ENCODE peak calls at places on chromosomes 3 and 15, in ten cellular contexts. U is ovary; G is lung; T is activated T-cell treated with anti-CD3 and anti-CD28 coated beads for 1 hour; E is activated effector memory CD4-positive, alpha-beta T cell treated with anti-CD3 and anti-CD28 coated beads, Interleukin-2, amount 50 U/mL, for 16 hours; C is MCF 10A; N is Daoy; H is NCI-H2227 treated with DMSO at 0.1 percent for 48 hours; V is GM12864; O is NCI-H1694 treated with DMSO at 0.1 percent for 48 hours. X is an unnamed sample.

GRCh38 chr15:78716651-78717050 is 75.6 kb upstream of the CHRNB4 start:
- DNase-seq in U (no peak), G (no peak), T (no peak), E (no peak), C (no peak), N (no peak), H (no peak), V (no peak), O (no peak), X (no peak)

GRCh38 chr3:140203510-140203909 is 268.5 kb downstream of the CLSTN2 start:
- DNase-seq in U (no peak), G (no peak), T (no peak), E (no peak), C (no peak), N (no peak), H (no peak), V (no peak), O (peak), X (no peak)

GRCh38 chr15:80770356-80770705 is 8.8 kb upstream of the CEMIP start:
- DNase-seq in U (no peak), G (no peak), T (no peak), E (no peak), C (no peak), N (peak), H (no peak), V (no peak), O (no peak), X (no peak)

GRCh38 chr3:48367201-48367600 is 4.8 kb upstream of the FBXW12 start:
- DNase-seq in U (no peak), G (no peak), T (no peak), E (no peak), C (no peak), N (no peak), H (no peak), V (no peak), O (peak), X (no peak)

GRCh38 chr15:74866090-74866489 is 7.1 kb downstream of the SCAMP2 start:
- DNase-seq in U (no peak), G (no peak), T (no peak), E (no peak), C (peak), N (peak), H (no peak), V (no peak), O (no peak), X (no peak)

GRCh38 chr3:114089675-114090074 is 33.1 kb downstream of the QTRT2 start:
- DNase-seq in U (no peak), G (no peak), T (no peak), E (no peak), C (no peak), N (no peak), H (no peak), V (no peak), O (no peak), X (no peak)

GRCh38 chr3:76403556-76403955 is 618.2 kb upstream of the ZNF717 start:
- DNase-seq in U (no peak), G (no peak), T (no peak), E (no peak), C (no peak), N (no peak), H (no peak), V (no peak), O (no peak), X (no peak)

GRCh38 chr15:80317389-80318169 is 65.6 kb upstream of the CTXND1 start:
- DNase-seq in U (no peak), G (peak), T (no peak), E (no peak), C (peak), N (peak), H (no peak), V (no peak), O (no peak), X (no peak)

GRCh38 chr15:96736384-96736783 is 405.9 kb downstream of the NR2F2 start:
- DNase-seq in U (no peak), G (no peak), T (no peak), E (no peak), C (no peak), N (no peak), H (no peak), V (no peak), O (no peak), X (no peak)

GRCh38 chr3:134850761-134851160 is 55.7 kb downstream of the EPHB1 start:
- DNase-seq in U (no peak), G (no peak), T (no peak), E (no peak), C (no peak), N (no peak), H (no peak), V (no peak), O (no peak), X (no peak)

GRCh38 chr3:197305854-197306253 is 7.4 kb upstream of the DLG1 start:
- DNase-seq in U (no peak), G (no peak), T (no peak), E (no peak), C (no peak), N (peak), H (no peak), V (peak), O (no peak), X (no peak)

GRCh38 chr15:47888721-47889120 is 171.4 kb downstream of the SEMA6D start:
- DNase-seq in U (no peak), G (no peak), T (no peak), E (no peak), C (no peak), N (no peak), H (no peak), V (no peak), O (no peak), X (no peak)

GRCh38 chr3:194424953-194425352 is 25.9 kb upstream of the GP5 start:
- DNase-seq in U (no peak), G (no peak), T (no peak), E (no peak), C (no peak), N (no peak), H (no peak), V (no peak), O (no peak), X (no peak)

GRCh38 chr3:8523041-8523440 is 21.4 kb downstream of the LMCD1 start:
- DNase-seq in U (no peak), G (no peak), T (no peak), E (no peak), C (no peak), N (no peak), H (no peak), V (no peak), O (no peak), X (no peak)

GRCh38 chr3:172357850-172358754 is 90.2 kb downstream of the GHSR start:
- DNase-seq in U (no peak), G (no peak), T (no peak), E (no peak), C (peak), N (peak), H (no peak), V (no peak), O (no peak), X (no peak)

GRCh38 chr3:9420850-9421549 is 23.6 kb downstream of the SETD5 start:
- DNase-seq in U (no peak), G (no peak), T (no peak), E (no peak), C (peak), N (no peak), H (no peak), V (no peak), O (no peak), X (no peak)

GRCh38 chr3:171347017-171347979 is 112.9 kb downstream of the TNIK start:
- DNase-seq in U (no peak), G (peak), T (no peak), E (no peak), C (peak), N (peak), H (peak), V (peak), O (no peak), X (no peak)

GRCh38 chr3:184335291-184335660 is 2.1 kb upstream of the FAM131A start:
- DNase-seq in U (no peak), G (no peak), T (no peak), E (no peak), C (no peak), N (peak), H (no peak), V (no peak), O (no peak), X (no peak)

GRCh38 chr3:111568906-111569305 is 26.2 kb downstream of the ZBED2 start:
- DNase-seq in U (no peak), G (no peak), T (no peak), E (no peak), C (no peak), N (no peak), H (no peak), V (no peak), O (no peak), X (no peak)

GRCh38 chr3:12841085-12841969 is at the start of gene RPL32:
- DNase-seq in U (peak), G (peak), T (peak), E (peak), C (peak), N (peak), H (peak), V (peak), O (peak), X (peak)

GRCh38 chr3:99023590-99024192 is 122.2 kb upstream of the DCBLD2 start:
- DNase-seq in U (no peak), G (no peak), T (no peak), E (no peak), C (peak), N (peak), H (no peak), V (no peak), O (peak), X (no peak)

GRCh38 chr15:68910341-68910740 is 20.0 kb upstream of the SPESP1 start:
- DNase-seq in U (no peak), G (no peak), T (no peak), E (no peak), C (no peak), N (no peak), H (no peak), V (no peak), O (no peak), X (no peak)

GRCh38 chr15:27776501-27776900 is 322.6 kb downstream of the OCA2 start:
- DNase-seq in U (no peak), G (no peak), T (no peak), E (no peak), C (no peak), N (no peak), H (no peak), V (no peak), O (no peak), X (no peak)

GRCh38 chr15:75776075-75776443 is 63.4 kb upstream of the CSPG4 start:
- DNase-seq in U (no peak), G (no peak), T (no peak), E (no peak), C (peak), N (peak), H (no peak), V (no peak), O (no peak), X (no peak)

GRCh38 chr15:62165029-62165792 is at the start of gene C2CD4B:
- DNase-seq in U (peak), G (peak), T (no peak), E (peak), C (no peak), N (peak), H (peak), V (no peak), O (no peak), X (no peak)

GRCh38 chr3:156321934-156322333 is 201.6 kb downstream of the KCNAB1 start:
- DNase-seq in U (no peak), G (no peak), T (no peak), E (no peak), C (no peak), N (no peak), H (no peak), V (no peak), O (no peak), X (no peak)

GRCh38 chr3:117633207-117633606 is 923.6 kb downstream of the TUSC7 start:
- DNase-seq in U (no peak), G (no peak), T (no peak), E (no peak), C (no peak), N (no peak), H (no peak), V (no peak), O (no peak), X (no peak)

GRCh38 chr3:64161481-64161952 is 63.7 kb downstream of the PRICKLE2 start:
- DNase-seq in U (no peak), G (no peak), T (no peak), E (no peak), C (peak), N (no peak), H (no peak), V (no peak), O (no peak), X (no peak)

X was measured in naive thymus-derived CD4-positive, alpha-beta T cell.